ENCODE peak calls at places on chromosomes 5 and 9, in nine cellular contexts. P, S, M, Z, Y, A, B, L and V are unnamed samples.

GRCh38 chr9:108834959-108835696 is 20.7 kb downstream of the ACTL7B start:
- DNase-seq in P (peak), S (no peak), M (no peak), Z (no peak), Y (no peak), A (no peak), B (no peak), L (no peak), V (no peak)

GRCh38 chr5:144169904-144170275 is 569 bp downstream of the YIPF5 start:
- DNase-seq in P (no peak), S (no peak), M (no peak), Z (no peak), Y (no peak), A (no peak), B (no peak), L (no peak), V (peak)

GRCh38 chr9:109143881-109144562 is 23.0 kb downstream of the FRRS1L start:
- DNase-seq in P (peak), S (no peak), M (no peak), Z (peak), Y (peak), A (peak), B (no peak), L (no peak), V (peak)

GRCh38 chr9:107213561-107214028 is 69.5 kb upstream of the RAD23B start:
- DNase-seq in P (peak), S (no peak), M (no peak), Z (no peak), Y (no peak), A (peak), B (no peak), L (no peak), V (peak)

GRCh38 chr5:113068559-113068958 is 92.0 kb downstream of the DCP2 start:
- DNase-seq in P (no peak), S (no peak), M (peak), Z (no peak), Y (no peak), A (no peak), B (no peak), L (no peak), V (no peak)

GRCh38 chr5:61306531-61307195 is 25.4 kb upstream of the ZSWIM6 start:
- DNase-seq in P (peak), S (no peak), M (no peak), Z (no peak), Y (no peak), A (no peak), B (no peak), L (no peak), V (peak)

GRCh38 chr9:6048039-6048438 is 32.6 kb upstream of the RANBP6 start:
- DNase-seq in P (no peak), S (no peak), M (no peak), Z (no peak), Y (no peak), A (no peak), B (no peak), L (no peak), V (no peak)

GRCh38 chr9:100222674-100223073 is 123.6 kb downstream of the INVS start:
- DNase-seq in P (peak), S (no peak), M (no peak), Z (no peak), Y (no peak), A (no peak), B (no peak), L (no peak), V (no peak)

GRCh38 chr5:112014771-112015170 is 257.8 kb upstream of the NREP start:
- DNase-seq in P (no peak), S (no peak), M (no peak), Z (no peak), Y (no peak), A (no peak), B (no peak), L (no peak), V (no peak)

GRCh38 chr9:91536211-91536691 is 112.6 kb upstream of the NFIL3 start:
- DNase-seq in P (peak), S (no peak), M (no peak), Z (no peak), Y (no peak), A (peak), B (no peak), L (no peak), V (no peak)

GRCh38 chr9:121299467-121300282 is 31.7 kb downstream of the GSN start:
- DNase-seq in P (no peak), S (peak), M (peak), Z (peak), Y (no peak), A (no peak), B (peak), L (peak), V (peak)

GRCh38 chr9:25353783-25354182 is 324.5 kb downstream of the TUSC1 start:
- DNase-seq in P (no peak), S (no peak), M (no peak), Z (no peak), Y (no peak), A (no peak), B (no peak), L (no peak), V (no peak)

DNA sequence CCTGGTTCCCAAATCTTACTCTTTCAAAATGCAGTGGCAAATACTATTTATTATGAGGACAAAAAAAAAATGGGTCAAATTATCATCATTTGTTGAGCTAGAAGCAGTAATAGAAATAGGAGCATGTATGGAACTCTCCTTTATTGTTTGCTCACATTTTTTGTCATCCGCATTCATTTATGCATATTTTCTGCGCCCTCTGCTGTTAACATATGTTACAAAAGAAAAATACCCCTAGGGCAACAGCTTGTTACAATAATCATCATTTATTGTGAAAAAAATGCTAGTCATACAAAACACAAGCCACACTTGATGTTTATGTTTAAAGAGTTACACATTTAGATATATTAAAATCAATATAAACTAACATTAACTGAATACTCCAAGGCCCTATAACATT is 328.2 kb downstream of the TUSC1 start:
- DNase-seq in P (no peak), S (no peak), M (no peak), Z (no peak), Y (no peak), A (no peak), B (no peak), L (no peak), V (no peak)
- TF ChIP-seq CTCF in P (peak), S (no peak), M (no peak), Z (no peak), Y (no peak), A (no peak), B (no peak), L (no peak), V (no peak)

DNA sequence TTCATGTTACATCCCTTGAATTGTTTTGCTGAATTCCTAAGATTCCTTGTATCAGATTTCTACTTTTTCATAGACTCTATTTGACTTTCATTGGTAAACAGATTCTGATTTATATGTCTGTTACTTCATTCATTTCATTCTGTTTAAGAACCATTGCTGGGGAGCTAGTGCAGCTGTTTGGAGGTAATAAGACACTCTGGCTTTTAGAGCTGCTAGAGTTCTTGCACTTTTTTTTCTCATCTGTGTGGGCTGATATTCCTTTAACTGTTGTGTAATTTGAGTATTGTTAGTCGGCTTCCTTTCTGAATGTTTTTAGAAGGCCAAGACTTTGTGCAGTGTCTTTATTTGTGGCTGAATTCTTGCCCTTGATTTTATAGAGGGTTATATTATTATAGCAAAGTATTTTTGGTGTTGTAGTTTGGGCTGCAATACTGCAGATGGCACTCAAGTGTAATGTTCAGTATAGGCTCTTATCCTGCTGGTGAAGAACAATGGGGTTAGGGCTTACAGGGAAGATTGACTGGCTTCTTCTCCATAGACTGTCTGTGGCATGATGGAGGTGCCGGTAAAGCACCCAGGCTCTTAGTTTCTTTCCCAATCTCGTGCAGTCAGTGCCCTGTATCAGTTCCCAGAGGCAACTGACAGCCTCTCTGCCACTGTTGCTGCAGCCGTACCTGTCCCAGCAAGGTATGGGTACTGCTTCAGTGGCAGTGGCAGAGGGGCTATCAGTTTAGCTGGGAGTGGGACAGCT is 162.2 kb downstream of the OXCT1 start:
- DNase-seq in P (peak), S (no peak), M (no peak), Z (peak), Y (no peak), A (peak), B (no peak), L (no peak), V (no peak)
- TF ChIP-seq CTCF in P (peak), S (no peak), M (no peak), Z (no peak), Y (peak), A (peak), B (no peak), L (peak), V (peak)

GRCh38 chr5:119583684-119584083 is 45.7 kb upstream of the FAM170A start:
- DNase-seq in P (peak), S (no peak), M (no peak), Z (no peak), Y (no peak), A (no peak), B (no peak), L (no peak), V (no peak)

GRCh38 chr5:119582987-119583386 is 46.4 kb upstream of the FAM170A start:
- DNase-seq in P (no peak), S (no peak), M (no peak), Z (peak), Y (no peak), A (no peak), B (no peak), L (no peak), V (no peak)

GRCh38 chr5:119578937-119579336 is 50.4 kb upstream of the FAM170A start:
- DNase-seq in P (peak), S (no peak), M (no peak), Z (peak), Y (peak), A (peak), B (no peak), L (no peak), V (peak)
- TF ChIP-seq CTCF in P (peak), S (no peak), M (no peak), Z (peak), Y (peak), A (peak), B (peak), L (no peak), V (peak)

DNA sequence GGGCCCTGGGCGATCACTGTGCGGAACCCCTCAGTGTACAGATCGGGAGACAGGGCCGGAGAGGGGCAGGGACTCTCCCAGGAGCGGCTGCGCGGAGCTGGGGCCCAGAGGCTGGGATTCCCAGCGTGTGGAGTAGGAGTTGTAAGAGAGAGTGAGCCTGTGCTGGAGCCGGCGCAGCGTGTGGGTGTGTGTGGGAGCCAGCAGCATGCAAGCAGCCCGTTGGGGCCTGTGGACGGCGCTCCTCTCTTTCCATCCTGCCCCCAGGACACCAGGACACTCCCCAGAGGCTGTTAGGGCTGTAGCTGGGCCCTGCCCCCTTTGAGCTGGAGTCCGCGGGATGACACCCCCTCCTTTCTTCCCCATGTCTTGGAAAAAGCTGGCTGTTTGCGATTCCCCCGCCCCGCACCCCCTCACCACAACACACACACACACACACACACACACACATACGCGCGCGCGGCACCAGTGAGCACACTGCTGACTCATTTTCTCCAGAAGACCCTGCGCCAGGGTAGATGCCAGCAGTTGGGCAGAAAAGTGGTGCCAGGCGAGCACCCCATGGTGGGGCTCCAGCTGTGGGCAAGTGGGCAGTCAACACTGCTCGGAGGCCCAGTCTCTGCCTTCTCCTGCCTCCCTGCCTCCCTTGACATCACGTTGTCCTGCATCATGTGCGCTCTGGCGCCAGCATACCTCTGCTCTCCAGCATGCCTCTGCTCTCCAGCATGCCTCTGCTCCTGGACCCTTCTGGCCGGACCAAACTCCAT is 1.5 kb downstream of the COL27A1 start:
- DNase-seq in P (peak), S (no peak), M (no peak), Z (peak), Y (peak), A (peak), B (no peak), L (peak), V (peak)
- TF ChIP-seq CTCF in P (peak), S (no peak), M (no peak), Z (no peak), Y (no peak), A (peak), B (no peak), L (no peak), V (no peak)

GRCh38 chr5:140737486-140737885 is 37.2 kb downstream of the ZMAT2 start:
- DNase-seq in P (no peak), S (no peak), M (no peak), Z (no peak), Y (no peak), A (no peak), B (no peak), L (no peak), V (no peak)

GRCh38 chr5:140734354-140734753 is 34.1 kb downstream of the ZMAT2 start:
- DNase-seq in P (no peak), S (no peak), M (no peak), Z (no peak), Y (no peak), A (no peak), B (no peak), L (no peak), V (no peak)
- TF ChIP-seq CTCF in P (peak), S (no peak), M (no peak), Z (no peak), Y (no peak), A (no peak), B (peak), L (peak), V (no peak)

GRCh38 chr5:2466966-2467365 is 284.5 kb downstream of the IRX2 start:
- DNase-seq in P (no peak), S (no peak), M (no peak), Z (no peak), Y (no peak), A (no peak), B (no peak), L (no peak), V (no peak)

GRCh38 chr5:2465383-2465782 is 286.1 kb downstream of the IRX2 start:
- DNase-seq in P (no peak), S (no peak), M (no peak), Z (peak), Y (no peak), A (no peak), B (no peak), L (no peak), V (no peak)

GRCh38 chr5:2475902-2476301 is 275.6 kb downstream of the IRX2 start:
- DNase-seq in P (no peak), S (no peak), M (no peak), Z (no peak), Y (no peak), A (no peak), B (no peak), L (no peak), V (no peak)

GRCh38 chr5:2471152-2471879 is 280.2 kb downstream of the IRX2 start:
- DNase-seq in P (no peak), S (no peak), M (no peak), Z (no peak), Y (no peak), A (no peak), B (no peak), L (no peak), V (no peak)
- TF ChIP-seq CTCF in P (no peak), S (no peak), M (no peak), Z (no peak), Y (no peak), A (no peak), B (no peak), L (no peak), V (no peak)

DNA sequence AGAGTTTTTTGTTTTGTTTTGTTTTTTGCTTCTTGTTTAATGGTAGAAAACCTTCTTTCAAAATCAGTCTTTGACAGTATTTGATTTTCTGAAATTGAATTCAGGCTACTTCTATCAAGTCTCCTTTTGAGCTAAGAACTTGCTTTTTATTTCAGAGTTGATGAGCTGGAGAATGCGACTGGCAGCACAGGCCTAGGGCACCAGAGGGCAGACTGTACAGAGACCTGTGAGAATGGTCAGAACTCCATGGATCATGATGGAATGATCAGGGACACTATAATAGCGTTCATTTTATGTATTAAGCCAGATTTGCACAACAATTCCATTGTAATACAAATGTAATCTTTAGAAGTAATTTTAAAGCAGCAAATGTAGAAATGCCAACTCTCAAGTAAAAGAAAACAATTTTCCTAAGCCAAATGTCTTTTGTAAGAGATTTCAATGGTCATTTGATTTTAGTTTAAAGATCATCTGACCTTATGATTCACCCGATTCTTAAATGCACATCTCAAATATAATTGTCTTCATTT is 902.4 kb downstream of the NR2F1-AS1 start:
- DNase-seq in P (no peak), S (no peak), M (no peak), Z (no peak), Y (no peak), A (no peak), B (no peak), L (no peak), V (no peak)
- TF ChIP-seq CTCF in P (peak), S (no peak), M (no peak), Z (no peak), Y (no peak), A (peak), B (no peak), L (no peak), V (no peak)

GRCh38 chr5:106877881-106878280 is 792.9 kb downstream of the EFNA5 start:
- DNase-seq in P (no peak), S (no peak), M (no peak), Z (no peak), Y (no peak), A (no peak), B (no peak), L (no peak), V (no peak)

GRCh38 chr5:106874974-106875373 is 795.8 kb downstream of the EFNA5 start:
- DNase-seq in P (no peak), S (no peak), M (no peak), Z (no peak), Y (no peak), A (no peak), B (no peak), L (no peak), V (no peak)

GRCh38 chr5:106875591-106876297 is 795.0 kb downstream of the EFNA5 start:
- DNase-seq in P (no peak), S (peak), M (no peak), Z (peak), Y (no peak), A (no peak), B (no peak), L (no peak), V (peak)

GRCh38 chr5:106876665-106877194 is 794.0 kb downstream of the EFNA5 start:
- DNase-seq in P (no peak), S (no peak), M (no peak), Z (peak), Y (peak), A (no peak), B (no peak), L (no peak), V (no peak)

DNA sequence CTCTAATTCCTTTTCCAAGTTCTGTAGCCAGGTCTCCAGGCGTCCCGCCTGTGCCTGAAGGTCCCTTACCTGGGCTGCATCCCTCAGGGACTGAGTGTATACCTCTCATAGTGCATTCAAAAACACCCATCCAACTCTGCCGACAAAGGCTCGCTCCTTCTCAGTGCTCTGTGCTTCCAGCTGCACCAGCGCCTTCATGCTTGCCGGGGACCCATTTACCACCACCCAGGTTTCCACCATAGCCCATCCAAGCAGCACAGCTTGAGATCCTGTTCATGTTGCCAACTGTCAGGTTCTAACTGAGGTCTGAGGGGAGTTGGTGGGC is 794.5 kb downstream of the EFNA5 start:
- DNase-seq in P (no peak), S (no peak), M (no peak), Z (no peak), Y (no peak), A (no peak), B (no peak), L (no peak), V (no peak)
- TF ChIP-seq CTCF in P (no peak), S (no peak), M (no peak), Z (no peak), Y (no peak), A (no peak), B (no peak), L (no peak), V (no peak)